ENCODE peak calls at places on chromosomes 4 and X, in six cellular contexts. K is ELR; B is activated CD8-positive, alpha-beta memory T cell treated with anti-CD3 and anti-CD28 coated beads for 48 hours; Z is psoas muscle; M is NCI-H510A; I is left ventricle myocardium inferior. Q is an unnamed sample.

GRCh38 chrX:120549483-120550452 is 11.0 kb downstream of the CUL4B start:
- DNase-seq in K (peak), B (no peak), Z (no peak), M (no peak), I (no peak), Q (no peak)

GRCh38 chrX:46169808-46170207 is 375.4 kb downstream of the ZNF674 start:
- DNase-seq in K (no peak), B (no peak), Z (no peak), M (no peak), I (no peak), Q (no peak)

GRCh38 chr4:163764569-163764968 is 270.1 kb downstream of the TMA16 start:
- DNase-seq in K (peak), B (no peak), Z (no peak), M (no peak), I (no peak), Q (no peak)

GRCh38 chr4:185600801-185601200 is 65.5 kb upstream of the PDLIM3 start:
- DNase-seq in K (no peak), B (no peak), Z (no peak), M (no peak), I (no peak), Q (no peak)

GRCh38 chr4:2116687-2117400 is 57.7 kb downstream of the NAT8L start:
- DNase-seq in K (no peak), B (no peak), Z (no peak), M (no peak), I (no peak), Q (no peak)

GRCh38 chr4:16608611-16609125 is 289.8 kb downstream of the LDB2 start:
- DNase-seq in K (no peak), B (no peak), Z (no peak), M (no peak), I (no peak), Q (no peak)

GRCh38 chr4:1797298-1797860 is 4.3 kb downstream of the FGFR3 start:
- DNase-seq in K (no peak), B (no peak), Z (no peak), M (no peak), I (no peak), Q (no peak)

GRCh38 chrX:155001873-155002272 is 20.6 kb downstream of the F8 start:
- DNase-seq in K (no peak), B (no peak), Z (no peak), M (no peak), I (no peak), Q (no peak)

GRCh38 chr4:71229477-71230257 is 109.2 kb upstream of the SLC4A4 start:
- DNase-seq in K (peak), B (no peak), Z (no peak), M (no peak), I (no peak), Q (peak)

GRCh38 chr4:183175631-183176232 is 76.7 kb downstream of the WWC2 start:
- DNase-seq in K (peak), B (no peak), Z (no peak), M (no peak), I (no peak), Q (no peak)

GRCh38 chr4:138919094-138919936 is 96.3 kb upstream of the NOCT start:
- DNase-seq in K (peak), B (no peak), Z (peak), M (peak), I (peak), Q (peak)

GRCh38 chr4:109179089-109179488 is 123.4 kb downstream of the COL25A1 start:
- DNase-seq in K (no peak), B (no peak), Z (no peak), M (no peak), I (no peak), Q (no peak)

GRCh38 chrX:116667346-116667745 is 204.6 kb upstream of the CT83 start:
- DNase-seq in K (no peak), B (no peak), Z (no peak), M (no peak), I (no peak), Q (no peak)

GRCh38 chr4:80085081-80085480 is 12.1 kb upstream of the ANTXR2 start:
- DNase-seq in K (no peak), B (no peak), Z (no peak), M (no peak), I (no peak), Q (no peak)

GRCh38 chr4:1192493-1193205 is 20.3 kb upstream of the SPON2 start:
- DNase-seq in K (peak), B (no peak), Z (peak), M (no peak), I (no peak), Q (no peak)